ENCODE peak calls at places on chromosomes 2 and 18, in five cellular contexts. G, Y, J, S and M are unnamed samples.
A peak's percentile ranks its signal among the peaks of the same experiment; 100 is the strongest.

GRCh38 chr2:213187833-213188532 is 36.6 kb upstream of the IKZF2 start:
- DNase-seq in J (peak; percentile 66), G (peak; percentile 87), Y (no peak), S (no peak), M (no peak)

GRCh38 chr2:196413821-196414274 is 225.7 kb upstream of the CCDC150 start:
- DNase-seq in J (peak; percentile 30), Y (no peak), S (no peak), G (peak; percentile 27), M (no peak)

GRCh38 chr18:72651033-72651432 is 106.9 kb upstream of the CBLN2 start:
- DNase-seq in G (no peak), Y (no peak), S (no peak), J (no peak), M (no peak)

GRCh38 chr2:215880970-215881369 is 132.4 kb downstream of the MREG start:
- DNase-seq in Y (no peak), J (no peak), G (peak; percentile 50), S (no peak), M (no peak)

GRCh38 chr2:100995309-100996075 is 6.6 kb upstream of the RPL31 start:
- DNase-seq in G (no peak), S (no peak), Y (no peak), J (no peak), M (no peak)

GRCh38 chr2:178962805-178963433 is 87.0 kb downstream of the CCDC141 start:
- DNase-seq in S (no peak), Y (no peak), G (no peak), J (no peak), M (no peak)

GRCh38 chr2:39990335-39990734 is 211.3 kb upstream of the THUMPD2 start:
- DNase-seq in S (no peak), J (no peak), Y (no peak), G (no peak), M (no peak)

GRCh38 chr2:212409560-212409959 is 129.0 kb downstream of the ERBB4 start:
- DNase-seq in Y (no peak), G (no peak), J (no peak), S (no peak), M (no peak)

GRCh38 chr18:61551586-61551985 is 218.4 kb downstream of the CDH20 start:
- DNase-seq in G (peak; percentile 94), S (no peak), Y (no peak), J (peak; percentile 86), M (no peak)

GRCh38 chr18:44627245-44627644 is 53.4 kb upstream of the SETBP1 start:
- DNase-seq in Y (no peak), G (peak; percentile 61), S (no peak), J (no peak), M (no peak)

GRCh38 chr2:217262916-217263315 is 403.1 kb upstream of the TNP1 start:
- DNase-seq in Y (no peak), S (no peak), G (no peak), J (no peak), M (no peak)

GRCh38 chr18:39173022-39173421 is 1607.4 kb upstream of the CELF4 start:
- DNase-seq in Y (no peak), S (no peak), J (no peak), G (no peak), M (no peak)

GRCh38 chr2:177894546-177894945 is 178.0 kb downstream of the PDE11A start:
- DNase-seq in S (no peak), Y (no peak), J (no peak), G (no peak), M (no peak)

GRCh38 chr2:84516234-84516986 is at the start of gene DNAH6:
- DNase-seq in G (peak; percentile 96), S (peak; percentile 85), J (peak; percentile 96), Y (peak; percentile 74), M (peak; percentile 75)

GRCh38 chr2:220619525-220620267 is 952.4 kb downstream of the EPHA4 start:
- DNase-seq in G (no peak), Y (no peak), J (peak; percentile 31), S (no peak), M (no peak)

GRCh38 chr2:38653715-38654494 is 12.0 kb upstream of the GALM start:
- DNase-seq in J (no peak), S (no peak), G (no peak), Y (no peak), M (no peak)

GRCh38 chr2:148901142-148901541 is 26.1 kb downstream of the KIF5C start:
- DNase-seq in J (no peak), G (no peak), Y (no peak), S (no peak), M (no peak)

GRCh38 chr2:218019411-218020060 is 16.7 kb upstream of the TNS1 start:
- DNase-seq in S (no peak), G (no peak), Y (no peak), J (no peak), M (no peak)

GRCh38 chr18:21146016-21146415 is 34.4 kb upstream of the ROCK1 start:
- DNase-seq in G (peak; percentile 16), Y (no peak), J (no peak), S (no peak), M (no peak)

GRCh38 chr2:69997296-69998184 is 36.1 kb upstream of the ASPRV1 start:
- DNase-seq in S (no peak), J (peak; percentile 15), Y (no peak), G (peak; percentile 11), M (no peak)

GRCh38 chr2:239587311-239587731 is 186.5 kb upstream of the HDAC4 start:
- DNase-seq in Y (no peak), G (no peak), S (no peak), J (no peak), M (no peak)

GRCh38 chr2:176122633-176123482 is at the start of gene HOXD9:
- DNase-seq in J (peak; percentile 67), S (no peak), Y (no peak), G (no peak), M (no peak)

GRCh38 chr2:110993557-110994231 is 127.0 kb upstream of the BCL2L11 start:
- DNase-seq in G (no peak), Y (no peak), S (no peak), J (no peak), M (no peak)

GRCh38 chr2:113876503-113877387 is 13.1 kb upstream of the ACTR3 start:
- DNase-seq in Y (peak; percentile 61), S (peak; percentile 56), J (peak; percentile 39), G (no peak), M (no peak)

GRCh38 chr2:148592812-148593211 is 51.7 kb upstream of the EPC2 start:
- DNase-seq in G (no peak), J (no peak), Y (no peak), S (no peak), M (no peak)

GRCh38 chr2:147888665-147889064 is 43.8 kb downstream of the ACVR2A start:
- DNase-seq in Y (no peak), J (no peak), S (no peak), G (no peak), M (no peak)